ENCODE peak calls at places on chromosomes 5 and 9, in four cellular contexts. G is HCT116, I is mesendoderm, Q is PC-9. B is an unnamed sample.

GRCh38 chr5:1293997-1294838 is 650 bp downstream of the TERT start:
- DNase-seq in Q (no peak), I (peak), G (no peak), B (peak)

GRCh38 chr5:59065551-59065950 is 482.7 kb downstream of the RAB3C start:
- DNase-seq in I (no peak), G (no peak), Q (no peak), B (no peak)

GRCh38 chr5:143403607-143404415 is at the start of gene NR3C1:
- DNase-seq in I (peak), Q (peak), G (no peak), B (peak)

GRCh38 chr9:75001719-75002421 is 26.2 kb downstream of the CARNMT1 start:
- DNase-seq in Q (peak), I (peak), G (peak), B (peak)

GRCh38 chr9:18629136-18629535 is 155.2 kb downstream of the ADAMTSL1 start:
- DNase-seq in I (peak), G (no peak), Q (no peak), B (no peak)

GRCh38 chr9:93461810-93462209 is 8.4 kb upstream of the FAM120AOS start:
- DNase-seq in G (no peak), I (no peak), Q (no peak), B (no peak)

GRCh38 chr9:17742065-17742464 is 163.2 kb downstream of the SH3GL2 start:
- DNase-seq in I (peak), G (no peak), Q (no peak), B (no peak)

GRCh38 chr9:32942755-32943460 is 58.5 kb downstream of the APTX start:
- DNase-seq in Q (no peak), G (no peak), I (no peak), B (no peak)

GRCh38 chr9:80175286-80175906 is 603.6 kb downstream of the TLE4 start:
- DNase-seq in G (peak), I (peak), Q (no peak), B (peak)

GRCh38 chr9:125984461-125984860 is 237.3 kb downstream of the PBX3 start:
- DNase-seq in G (no peak), I (no peak), Q (no peak), B (no peak)

GRCh38 chr9:98263080-98263479 is 7.6 kb upstream of the TBC1D2 start:
- DNase-seq in G (no peak), Q (no peak), I (no peak), B (no peak)

GRCh38 chr5:151221574-151221973 is 2.3 kb downstream of the CCDC69 start:
- DNase-seq in G (no peak), Q (no peak), I (no peak), B (no peak)

GRCh38 chr9:89498845-89499480 is 1.1 kb upstream of the SEMA4D start:
- DNase-seq in G (no peak), Q (no peak), I (no peak), B (peak)

GRCh38 chr9:127305450-127306226 is 41.1 kb downstream of the GARNL3 start:
- DNase-seq in I (peak), G (peak), Q (no peak), B (no peak)

GRCh38 chr9:76266649-76267627 is 127.3 kb downstream of the RFK start:
- DNase-seq in I (peak), Q (no peak), G (no peak), B (no peak)

GRCh38 chr5:96638566-96638965 is 23.6 kb upstream of the CAST start:
- DNase-seq in I (no peak), G (no peak), Q (no peak), B (no peak)

GRCh38 chr5:139593716-139594319 is 32.7 kb downstream of the UBE2D2 start:
- DNase-seq in G (peak), I (no peak), Q (peak), B (no peak)

GRCh38 chr5:95530441-95530840 is 24.3 kb downstream of the SKIC3 start:
- DNase-seq in I (no peak), G (no peak), Q (no peak), B (no peak)

GRCh38 chr5:77391240-77391765 is 100.8 kb downstream of the WDR41 start:
- DNase-seq in G (no peak), I (no peak), Q (no peak), B (no peak)

GRCh38 chr9:128304971-128305288 is 17.3 kb downstream of the TRUB2 start:
- DNase-seq in I (no peak), Q (peak), G (no peak), B (no peak)

GRCh38 chr9:1554123-1555045 is 460.8 kb upstream of the SMARCA2 start:
- DNase-seq in G (no peak), I (no peak), Q (no peak), B (no peak)

GRCh38 chr5:30030110-30030509 is 1163.4 kb upstream of the CDH6 start:
- DNase-seq in Q (no peak), G (no peak), I (no peak), B (no peak)

GRCh38 chr9:135737840-135738521 is 36.0 kb downstream of the KCNT1 start:
- DNase-seq in I (no peak), G (no peak), Q (no peak), B (no peak)

GRCh38 chr5:122323738-122324137 is 11.7 kb downstream of the SNCAIP start:
- DNase-seq in I (no peak), Q (no peak), G (no peak), B (no peak)

GRCh38 chr5:122327110-122327509 is 15.1 kb downstream of the SNCAIP start:
- DNase-seq in G (no peak), Q (no peak), I (no peak), B (no peak)

GRCh38 chr5:122319897-122320296 is 7.9 kb downstream of the SNCAIP start:
- DNase-seq in G (no peak), Q (no peak), I (no peak), B (no peak)

DNA sequence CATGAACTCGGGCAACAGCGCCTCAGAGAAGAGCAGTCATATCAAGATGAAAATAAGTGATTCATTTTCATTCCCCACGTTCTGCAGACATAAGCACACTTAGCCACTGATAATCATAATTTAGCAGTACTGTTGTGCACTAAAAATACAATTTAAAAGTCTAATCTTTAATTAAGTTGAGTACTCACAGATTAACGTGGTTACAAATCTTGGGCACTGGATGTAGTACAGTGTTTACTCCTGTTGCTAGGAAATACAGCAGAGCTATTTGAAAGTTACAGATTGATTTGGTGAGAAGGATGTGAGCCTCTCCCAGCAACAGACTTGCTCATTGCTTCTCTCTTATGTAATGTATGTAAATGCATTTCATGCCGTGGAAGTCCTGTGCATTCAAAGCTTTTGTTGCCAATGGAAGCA is 11.1 kb downstream of the SNCAIP start:
- DNase-seq in G (no peak), Q (no peak), I (peak), B (no peak)
- H3K4me2 ChIP-seq in G (no peak), Q (no peak), I (no peak), B (no peak)

DNA sequence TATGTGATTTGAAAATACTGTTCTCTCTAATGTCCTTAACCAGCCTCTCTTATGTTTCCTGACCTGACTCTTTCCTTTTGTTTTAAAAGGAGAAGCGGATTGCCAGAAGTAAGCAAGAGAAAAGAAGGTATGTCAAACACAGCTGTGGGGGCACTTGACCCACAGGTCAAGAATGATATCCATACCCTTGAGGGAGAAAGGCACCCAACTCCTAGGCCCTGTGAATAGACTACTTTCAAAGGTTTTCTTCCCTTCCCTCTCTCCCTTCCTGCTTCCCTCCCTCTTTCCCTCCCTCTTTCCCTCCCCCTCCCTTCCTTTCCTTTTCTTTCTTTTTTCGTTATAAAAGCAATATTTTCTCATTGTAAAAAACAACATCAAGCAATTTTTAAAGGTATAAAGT is 306.8 kb downstream of the TRPM3 start:
- DNase-seq in I (no peak), Q (no peak), G (no peak), B (no peak)
- H3K4me2 ChIP-seq in I (no peak), Q (no peak), G (no peak), B (no peak)

DNA sequence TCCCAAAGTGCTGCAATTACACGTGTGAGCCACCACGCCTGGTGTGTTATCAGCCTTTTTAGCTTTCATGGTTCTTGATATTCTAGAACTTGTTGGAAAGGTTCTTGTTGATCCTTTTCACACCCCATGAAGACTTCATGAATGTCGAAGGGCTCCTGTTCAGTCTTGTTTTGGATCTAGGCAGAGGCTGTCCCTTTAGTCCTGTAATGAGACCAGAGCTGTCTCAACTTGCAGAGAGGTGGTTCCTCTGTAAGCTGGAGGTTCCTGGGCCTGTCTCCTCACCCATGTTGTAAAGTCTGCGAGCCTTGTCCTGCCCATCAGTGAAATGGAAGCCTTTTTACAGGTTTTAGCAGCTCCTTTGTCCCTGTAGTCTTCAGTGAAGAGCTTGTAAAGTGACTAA is 38.2 kb downstream of the PRRC2B start:
- DNase-seq in I (no peak), Q (no peak), G (no peak), B (no peak)
- H3K4me2 ChIP-seq in I (no peak), Q (no peak), G (no peak), B (no peak)

DNA sequence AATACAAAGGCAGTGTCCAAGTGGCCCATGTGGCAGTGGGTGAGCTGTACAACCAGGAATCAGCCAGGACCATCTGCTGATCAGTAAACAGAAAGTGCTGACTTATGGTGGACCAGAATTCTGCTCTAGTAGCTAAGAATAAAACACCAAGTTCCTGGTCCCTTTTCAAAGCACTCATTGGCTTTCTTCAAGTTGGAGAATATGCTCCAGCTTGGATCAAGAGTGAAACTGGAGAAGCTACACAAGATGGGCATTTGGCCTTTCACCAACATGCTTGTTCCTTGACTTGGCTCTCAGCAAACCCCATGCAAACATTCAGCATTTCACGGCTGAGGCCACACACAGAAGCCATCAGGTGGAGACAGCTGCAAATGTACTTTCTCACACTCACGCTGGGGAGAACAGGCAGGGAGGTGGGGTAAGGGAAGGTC is 32.1 kb downstream of the MARCHF3 start:
- DNase-seq in I (peak), Q (no peak), G (no peak), B (peak)
- H3K4me2 ChIP-seq in I (no peak), Q (no peak), G (no peak), B (peak)

DNA sequence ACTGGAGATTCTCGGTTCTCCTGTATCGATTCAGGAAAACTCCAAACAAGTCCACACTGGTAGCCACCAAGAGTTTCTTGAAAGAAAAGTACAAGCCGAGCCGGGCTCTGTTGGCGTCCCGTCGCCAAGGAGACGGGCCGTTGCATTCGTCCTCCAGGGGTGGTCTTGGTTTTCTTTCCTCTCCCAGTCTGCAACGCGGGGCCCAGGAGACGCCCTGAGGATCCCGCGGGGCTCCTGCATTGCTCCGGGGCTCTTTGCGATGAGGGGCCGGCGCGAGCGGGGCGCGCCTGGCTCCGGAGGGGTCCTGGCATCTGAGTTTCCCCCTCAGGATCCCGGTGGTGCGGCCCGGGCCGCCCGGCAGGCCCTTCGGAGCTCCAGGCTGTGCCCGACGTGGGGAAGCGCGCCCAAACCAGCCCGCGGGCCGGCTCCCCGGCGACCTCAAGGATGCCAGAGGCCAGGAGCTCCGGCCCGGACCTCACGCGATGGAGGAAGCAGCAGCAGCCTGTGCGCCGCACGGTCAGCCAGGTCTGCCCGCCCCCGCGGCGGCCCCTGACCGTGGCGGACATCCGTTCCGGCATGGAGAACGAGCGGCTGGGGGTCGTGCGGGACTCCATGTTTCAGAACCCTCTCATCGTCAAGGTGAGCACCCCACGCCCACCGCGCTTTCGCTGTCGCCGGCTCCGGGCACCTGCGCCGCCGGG is at the start of gene CFAP77:
- DNase-seq in Q (peak), I (peak), G (peak), B (peak)
- H3K4me2 ChIP-seq in Q (peak), I (peak), G (peak), B (peak)

B was measured in OCI-LY7.